ENCODE peak calls at places on chromosomes 4 and X, in nine cellular contexts. G, F, W, M, X, B, Z, U and V are unnamed samples.

GRCh38 chr4:72505314-72505744 is 63.7 kb downstream of the ADAMTS3 start:
- DNase-seq in G (peak; percentile 70), F (peak; percentile 54), W (peak; percentile 37), M (peak; percentile 57), X (peak; percentile 43), B (no peak), Z (no peak), U (peak; percentile 44), V (peak; percentile 6)

GRCh38 chrX:150683536-150684146 is 9.6 kb upstream of the MTMR1 start:
- DNase-seq in G (peak; percentile 56), F (peak; percentile 54), W (peak; percentile 62), M (peak; percentile 12), X (peak; percentile 7), B (no peak), Z (no peak), U (peak; percentile 57), V (peak; percentile 74)

GRCh38 chr4:125397226-125397625 is 82.5 kb downstream of the FAT4 start:
- DNase-seq in G (no peak), F (no peak), W (no peak), M (no peak), X (no peak), B (no peak), Z (no peak), U (no peak), V (no peak)

GRCh38 chrX:13533726-13534125 is 35.7 kb upstream of the EGFL6 start:
- DNase-seq in G (peak; percentile 69), F (no peak), W (no peak), M (peak; percentile 2), X (peak; percentile 0), B (no peak), Z (no peak), U (peak; percentile 22), V (no peak)

GRCh38 chr4:185717018-185717726 is 94.8 kb downstream of the SORBS2 start:
- DNase-seq in G (no peak), F (no peak), W (no peak), M (no peak), X (no peak), B (no peak), Z (no peak), U (no peak), V (no peak)

GRCh38 chr4:168129046-168129772 is 36.9 kb downstream of the ANXA10 start:
- DNase-seq in G (no peak), F (no peak), W (no peak), M (no peak), X (no peak), B (no peak), Z (no peak), U (no peak), V (no peak)

GRCh38 chr4:2924765-2925301 is 38.4 kb downstream of the NOP14 start:
- DNase-seq in G (no peak), F (no peak), W (no peak), M (no peak), X (no peak), B (no peak), Z (no peak), U (no peak), V (no peak)

GRCh38 chr4:32499176-32499575 is 1779.0 kb downstream of the PCDH7 start:
- DNase-seq in G (peak; percentile 42), F (no peak), W (no peak), M (peak; percentile 76), X (no peak), B (no peak), Z (no peak), U (no peak), V (no peak)

GRCh38 chrX:104351173-104351769 is 96.5 kb upstream of the ESX1 start:
- DNase-seq in G (peak; percentile 91), F (no peak), W (no peak), M (peak; percentile 79), X (no peak), B (no peak), Z (no peak), U (peak; percentile 31), V (no peak)

GRCh38 chr4:158817562-158818370 is 48.9 kb downstream of the FNIP2 start:
- DNase-seq in G (no peak), F (no peak), W (no peak), M (no peak), X (peak; percentile 52), B (no peak), Z (no peak), U (peak; percentile 60), V (no peak)

GRCh38 chr4:112702892-112703291 is 65.9 kb downstream of the LARP7 start:
- DNase-seq in G (peak; percentile 32), F (no peak), W (no peak), M (no peak), X (no peak), B (no peak), Z (no peak), U (no peak), V (no peak)

GRCh38 chr4:7918981-7919380 is 20.7 kb downstream of the AFAP1 start:
- DNase-seq in G (peak; percentile 41), F (no peak), W (no peak), M (no peak), X (no peak), B (no peak), Z (no peak), U (no peak), V (no peak)

GRCh38 chr4:39526810-39527295 is 386 bp downstream of the UGDH start:
- DNase-seq in G (no peak), F (no peak), W (peak; percentile 41), M (no peak), X (no peak), B (no peak), Z (peak; percentile 8), U (no peak), V (peak; percentile 29)

GRCh38 chr4:17066972-17067371 is 168.5 kb upstream of the LDB2 start:
- DNase-seq in G (peak; percentile 97), F (no peak), W (no peak), M (peak; percentile 86), X (no peak), B (no peak), Z (no peak), U (no peak), V (no peak)

GRCh38 chr4:16597829-16598228 is 300.6 kb downstream of the LDB2 start:
- DNase-seq in G (peak; percentile 68), F (no peak), W (no peak), M (peak; percentile 64), X (no peak), B (no peak), Z (no peak), U (no peak), V (no peak)

GRCh38 chr4:86921608-86922252 is 13.1 kb upstream of the AFF1 start:
- DNase-seq in G (peak; percentile 69), F (no peak), W (no peak), M (no peak), X (no peak), B (no peak), Z (no peak), U (peak; percentile 78), V (no peak)

GRCh38 chrX:74519870-74520269 is 94.6 kb downstream of the RLIM start:
- DNase-seq in G (peak; percentile 17), F (no peak), W (no peak), M (no peak), X (no peak), B (no peak), Z (no peak), U (no peak), V (no peak)

GRCh38 chrX:117996918-117997480 is 119.6 kb downstream of the KLHL13 start:
- DNase-seq in G (no peak), F (no peak), W (no peak), M (no peak), X (no peak), B (no peak), Z (no peak), U (peak; percentile 3), V (no peak)

GRCh38 chr4:175308236-175308635 is 390.1 kb downstream of the ADAM29 start:
- DNase-seq in G (peak; percentile 62), F (no peak), W (no peak), M (peak; percentile 47), X (peak; percentile 17), B (no peak), Z (no peak), U (no peak), V (no peak)

GRCh38 chr4:67934628-67935027 is 28.7 kb downstream of the TMPRSS11A start:
- DNase-seq in G (no peak), F (no peak), W (no peak), M (no peak), X (no peak), B (no peak), Z (no peak), U (no peak), V (peak; percentile 71)